ENCODE peak calls at places on chromosomes 11 and 22, in nine cellular contexts. One of them, this sample, is unnamed.

GRCh38 chr11:125514336-125515101 is 18.5 kb upstream of the FEZ1 start:
- DNase-seq in activated CD4-positive, alpha-beta T cell treated with anti-CD3 and anti-CD28 coated beads, Interleukin-2, amount 10 ng/mL, durations not matched to agents 7 days and 5 days: peak
- DNase-seq in T-helper 1 cell: peak
- DNase-seq in Right ventricle myocardium superior: no peak
- DNase-seq in activated naive CD4-positive, alpha-beta T cell treated with anti-CD3 and anti-CD28 coated beads, Interleukin-2, amount 50 U/mL, for 72 hours: peak
- DNase-seq in choroid plexus epithelial cell: peak
- DNase-seq in G401: no peak
- DNase-seq in CD4-positive, alpha-beta T cell: peak
- DNase-seq in effector memory CD8-positive, alpha-beta T cell: peak
- DNase-seq in this sample: peak

GRCh38 chr22:43126506-43127165 is 16.1 kb downstream of the BIK start:
- DNase-seq in activated CD4-positive, alpha-beta T cell treated with anti-CD3 and anti-CD28 coated beads, Interleukin-2, amount 10 ng/mL, durations not matched to agents 7 days and 5 days: no peak
- DNase-seq in T-helper 1 cell: no peak
- DNase-seq in Right ventricle myocardium superior: no peak
- DNase-seq in activated naive CD4-positive, alpha-beta T cell treated with anti-CD3 and anti-CD28 coated beads, Interleukin-2, amount 50 U/mL, for 72 hours: no peak
- DNase-seq in choroid plexus epithelial cell: peak
- DNase-seq in G401: no peak
- DNase-seq in CD4-positive, alpha-beta T cell: no peak
- DNase-seq in effector memory CD8-positive, alpha-beta T cell: no peak
- DNase-seq in this sample: peak

GRCh38 chr11:64745523-64746328 is 1.8 kb upstream of the RASGRP2 start:
- DNase-seq in activated CD4-positive, alpha-beta T cell treated with anti-CD3 and anti-CD28 coated beads, Interleukin-2, amount 10 ng/mL, durations not matched to agents 7 days and 5 days: peak
- DNase-seq in T-helper 1 cell: peak
- DNase-seq in Right ventricle myocardium superior: peak
- DNase-seq in activated naive CD4-positive, alpha-beta T cell treated with anti-CD3 and anti-CD28 coated beads, Interleukin-2, amount 50 U/mL, for 72 hours: peak
- DNase-seq in choroid plexus epithelial cell: peak
- DNase-seq in G401: peak
- DNase-seq in CD4-positive, alpha-beta T cell: peak
- DNase-seq in effector memory CD8-positive, alpha-beta T cell: peak
- DNase-seq in this sample: peak

GRCh38 chr11:60870276-60870675 is 2.9 kb downstream of the ZP1 start:
- DNase-seq in activated CD4-positive, alpha-beta T cell treated with anti-CD3 and anti-CD28 coated beads, Interleukin-2, amount 10 ng/mL, durations not matched to agents 7 days and 5 days: no peak
- DNase-seq in T-helper 1 cell: no peak
- DNase-seq in Right ventricle myocardium superior: no peak
- DNase-seq in activated naive CD4-positive, alpha-beta T cell treated with anti-CD3 and anti-CD28 coated beads, Interleukin-2, amount 50 U/mL, for 72 hours: no peak
- DNase-seq in choroid plexus epithelial cell: no peak
- DNase-seq in G401: peak
- DNase-seq in CD4-positive, alpha-beta T cell: no peak
- DNase-seq in effector memory CD8-positive, alpha-beta T cell: no peak
- DNase-seq in this sample: no peak

GRCh38 chr22:24834845-24835570 is 29.0 kb downstream of the SGSM1 start:
- DNase-seq in activated CD4-positive, alpha-beta T cell treated with anti-CD3 and anti-CD28 coated beads, Interleukin-2, amount 10 ng/mL, durations not matched to agents 7 days and 5 days: peak
- DNase-seq in T-helper 1 cell: no peak
- DNase-seq in Right ventricle myocardium superior: no peak
- DNase-seq in activated naive CD4-positive, alpha-beta T cell treated with anti-CD3 and anti-CD28 coated beads, Interleukin-2, amount 50 U/mL, for 72 hours: no peak
- DNase-seq in choroid plexus epithelial cell: peak
- DNase-seq in G401: peak
- DNase-seq in CD4-positive, alpha-beta T cell: no peak
- DNase-seq in effector memory CD8-positive, alpha-beta T cell: no peak
- DNase-seq in this sample: no peak

GRCh38 chr11:6570691-6571427 is 32.6 kb downstream of the RRP8 start:
- DNase-seq in activated CD4-positive, alpha-beta T cell treated with anti-CD3 and anti-CD28 coated beads, Interleukin-2, amount 10 ng/mL, durations not matched to agents 7 days and 5 days: no peak
- DNase-seq in T-helper 1 cell: no peak
- DNase-seq in Right ventricle myocardium superior: peak
- DNase-seq in activated naive CD4-positive, alpha-beta T cell treated with anti-CD3 and anti-CD28 coated beads, Interleukin-2, amount 50 U/mL, for 72 hours: no peak
- DNase-seq in choroid plexus epithelial cell: no peak
- DNase-seq in G401: peak
- DNase-seq in CD4-positive, alpha-beta T cell: no peak
- DNase-seq in effector memory CD8-positive, alpha-beta T cell: no peak
- DNase-seq in this sample: no peak

GRCh38 chr22:31621507-31622160 is 40.4 kb downstream of the PISD start:
- DNase-seq in activated CD4-positive, alpha-beta T cell treated with anti-CD3 and anti-CD28 coated beads, Interleukin-2, amount 10 ng/mL, durations not matched to agents 7 days and 5 days: no peak
- DNase-seq in T-helper 1 cell: no peak
- DNase-seq in Right ventricle myocardium superior: no peak
- DNase-seq in activated naive CD4-positive, alpha-beta T cell treated with anti-CD3 and anti-CD28 coated beads, Interleukin-2, amount 50 U/mL, for 72 hours: no peak
- DNase-seq in choroid plexus epithelial cell: no peak
- DNase-seq in G401: no peak
- DNase-seq in CD4-positive, alpha-beta T cell: no peak
- DNase-seq in effector memory CD8-positive, alpha-beta T cell: no peak
- DNase-seq in this sample: no peak

GRCh38 chr11:106668147-106668546 is 350.1 kb downstream of the GUCY1A2 start:
- DNase-seq in activated CD4-positive, alpha-beta T cell treated with anti-CD3 and anti-CD28 coated beads, Interleukin-2, amount 10 ng/mL, durations not matched to agents 7 days and 5 days: no peak
- DNase-seq in T-helper 1 cell: no peak
- DNase-seq in Right ventricle myocardium superior: no peak
- DNase-seq in activated naive CD4-positive, alpha-beta T cell treated with anti-CD3 and anti-CD28 coated beads, Interleukin-2, amount 50 U/mL, for 72 hours: no peak
- DNase-seq in choroid plexus epithelial cell: peak
- DNase-seq in G401: no peak
- DNase-seq in CD4-positive, alpha-beta T cell: no peak
- DNase-seq in effector memory CD8-positive, alpha-beta T cell: no peak
- DNase-seq in this sample: peak

GRCh38 chr11:61688368-61689163 is 8.4 kb downstream of the DAGLA start:
- DNase-seq in activated CD4-positive, alpha-beta T cell treated with anti-CD3 and anti-CD28 coated beads, Interleukin-2, amount 10 ng/mL, durations not matched to agents 7 days and 5 days: no peak
- DNase-seq in T-helper 1 cell: no peak
- DNase-seq in Right ventricle myocardium superior: peak
- DNase-seq in activated naive CD4-positive, alpha-beta T cell treated with anti-CD3 and anti-CD28 coated beads, Interleukin-2, amount 50 U/mL, for 72 hours: no peak
- DNase-seq in choroid plexus epithelial cell: no peak
- DNase-seq in G401: no peak
- DNase-seq in CD4-positive, alpha-beta T cell: no peak
- DNase-seq in effector memory CD8-positive, alpha-beta T cell: no peak
- DNase-seq in this sample: no peak